ENCODE peak calls at places on chromosome 16, in five cellular contexts. I is left lung, K is spleen, P is left ventricle myocardium inferior, H is cardiac muscle cell. Q is an unnamed sample. For H3K36me3 and H3K9me3, the result is how much of the 10 kb centered on the place peaks cover.

GRCh38 chr16:88977028-88977844 is at the start of gene CBFA2T3:
- DNase-seq in K (peak), I (peak), H (no peak), P (peak), Q (no peak)

GRCh38 chr16:1959269-1960039 is at the start of gene NDUFB10:
- DNase-seq in P (peak), K (peak), H (peak), I (peak), Q (peak)

GRCh38 chr16:83994087-83994486 is 26.0 kb downstream of the NECAB2 start:
- DNase-seq in I (peak), K (no peak), H (no peak), P (no peak), Q (no peak)

GRCh38 chr16:73192227-73192894 is 144.4 kb upstream of the ZFHX3 start:
- DNase-seq in P (no peak), H (no peak), K (no peak), I (no peak), Q (no peak)

GRCh38 chr16:53726625-53727024 is 22.7 kb downstream of the FTO start:
- DNase-seq in I (no peak), P (no peak), H (peak), K (no peak), Q (peak)

GRCh38 chr16:77043076-77043475 is 147.9 kb upstream of the MON1B start:
- DNase-seq in H (no peak), I (no peak), P (no peak), K (no peak), Q (no peak)

GRCh38 chr16:4521971-4522623 is 16.5 kb downstream of the CDIP1 start:
- DNase-seq in H (no peak), P (peak), K (peak), I (no peak), Q (no peak)

GRCh38 chr16:49049191-49049590 is 232.4 kb downstream of the CBLN1 start:
- DNase-seq in I (no peak), K (no peak), H (no peak), P (no peak), Q (no peak)

GRCh38 chr16:79632289-79632688 is 31.8 kb upstream of the MAF start:
- DNase-seq in K (no peak), H (no peak), I (no peak), P (no peak), Q (no peak)

GRCh38 chr16:11333696-11334095 is 11.6 kb upstream of the RMI2 start:
- DNase-seq in I (no peak), H (no peak), K (no peak), P (no peak), Q (no peak)

GRCh38 chr16:1771072-1771863 is at the start of gene NME3:
- DNase-seq in P (peak), K (peak), I (peak), H (peak), Q (peak)

GRCh38 chr16:30473231-30474061 is 904 bp downstream of the ITGAL start:
- DNase-seq in H (no peak), P (no peak), I (peak), K (peak), Q (no peak)

GRCh38 chr16:65878347-65878746 is 488.1 kb upstream of the CDH5 start:
- DNase-seq in I (no peak), P (no peak), K (no peak), H (no peak), Q (no peak)

GRCh38 chr16:2740476-2740875 is 12.0 kb upstream of the SRRM2 start:
- DNase-seq in P (no peak), I (no peak), K (peak), H (no peak), Q (no peak)

DNA sequence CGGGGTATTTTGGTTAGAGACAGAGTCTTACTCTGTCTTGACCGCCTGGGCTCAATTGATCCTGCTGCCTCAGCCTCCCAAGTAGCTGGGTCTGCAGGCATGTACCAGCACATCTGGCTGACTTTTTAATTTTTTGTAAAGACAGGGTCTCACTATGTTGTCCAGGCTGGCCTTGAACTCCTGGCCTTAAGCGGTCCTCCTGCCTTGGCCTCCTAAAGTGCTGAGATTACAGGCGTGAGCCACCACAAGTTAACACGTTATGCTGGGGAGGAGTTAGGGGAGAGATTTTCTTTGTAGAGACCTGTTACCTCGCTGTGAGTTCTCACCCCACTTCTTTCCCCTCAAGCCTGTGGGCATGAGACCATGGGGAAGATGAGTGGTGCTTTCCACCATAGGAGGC is 1.8 kb upstream of the CES4A start:
- DNase-seq in P (no peak), K (no peak), I (no peak), H (no peak), Q (no peak)
- H3K36me3 ChIP-seq in P (under half), K (under half), I (under half), H (under half), Q (under half)

GRCh38 chr16:35409503-35409902 is 1950.1 kb downstream of the TP53TG3F start:
- DNase-seq in H (no peak), I (no peak), P (no peak), K (no peak), Q (no peak)

GRCh38 chr16:35410438-35410837 is 1951.0 kb downstream of the TP53TG3F start:
- DNase-seq in I (no peak), K (no peak), H (no peak), P (no peak), Q (no peak)

GRCh38 chr16:35414563-35414962 is 1955.2 kb downstream of the TP53TG3F start:
- DNase-seq in H (no peak), P (no peak), K (no peak), I (no peak), Q (no peak)

GRCh38 chr16:35411156-35411555 is 1951.7 kb downstream of the TP53TG3F start:
- DNase-seq in H (no peak), I (no peak), K (no peak), P (no peak), Q (no peak)

GRCh38 chr16:35414139-35414538 is 1954.7 kb downstream of the TP53TG3F start:
- DNase-seq in H (no peak), I (no peak), K (no peak), P (no peak), Q (no peak)
- H3K9me3 ChIP-seq in H (under half), I (under half), K (half or more), P (under half), Q (under half)

GRCh38 chr16:16076400-16076901 is 127.0 kb downstream of the ABCC1 start:
- DNase-seq in I (no peak), K (no peak), H (no peak), P (no peak), Q (no peak)
- H3K36me3 ChIP-seq in I (half or more), K (half or more), H (under half), P (half or more), Q (half or more)

GRCh38 chr16:35687781-35688180 is 2228.4 kb downstream of the TP53TG3F start:
- DNase-seq in H (no peak), P (no peak), I (no peak), K (no peak), Q (no peak)
- H3K9me3 ChIP-seq in H (under half), P (under half), I (half or more), K (half or more), Q (under half)

Q was measured in HAP-1.